ENCODE peak calls at places on chromosome 13, in nine cellular contexts. One of them, this sample, is unnamed.

GRCh38 chr13:94369862-94370491 is 109.5 kb downstream of the DCT start:
- DNase-seq in NCI-H146: peak; percentile 7
- DNase-seq in stomach: no peak
- DNase-seq in AG04450: peak; percentile 51
- DNase-seq in AG10803: no peak
- DNase-seq in GM23248: no peak
- DNase-seq in NCI-H1092 treated with DMSO at 0.1 percent for 48 hours: peak; percentile 76
- DNase-seq in GM04504: no peak
- DNase-seq in sigmoid colon: no peak
- DNase-seq in this sample: no peak

GRCh38 chr13:23391752-23392151 is 41.8 kb downstream of the SACS start:
- DNase-seq in NCI-H146: no peak
- DNase-seq in stomach: no peak
- DNase-seq in AG04450: no peak
- DNase-seq in AG10803: peak; percentile 43
- DNase-seq in GM23248: peak; percentile 48
- DNase-seq in NCI-H1092 treated with DMSO at 0.1 percent for 48 hours: no peak
- DNase-seq in GM04504: no peak
- DNase-seq in sigmoid colon: no peak
- DNase-seq in this sample: no peak

GRCh38 chr13:33367931-33368330 is 82.4 kb upstream of the STARD13 start:
- DNase-seq in NCI-H146: no peak
- DNase-seq in stomach: peak; percentile 58
- DNase-seq in AG04450: no peak
- DNase-seq in AG10803: no peak
- DNase-seq in GM23248: no peak
- DNase-seq in NCI-H1092 treated with DMSO at 0.1 percent for 48 hours: peak; percentile 39
- DNase-seq in GM04504: no peak
- DNase-seq in sigmoid colon: no peak
- DNase-seq in this sample: no peak

GRCh38 chr13:99941911-99942310 is 29.7 kb downstream of the ZIC5 start:
- DNase-seq in NCI-H146: no peak
- DNase-seq in stomach: no peak
- DNase-seq in AG04450: no peak
- DNase-seq in AG10803: no peak
- DNase-seq in GM23248: no peak
- DNase-seq in NCI-H1092 treated with DMSO at 0.1 percent for 48 hours: no peak
- DNase-seq in GM04504: no peak
- DNase-seq in sigmoid colon: no peak
- DNase-seq in this sample: no peak

GRCh38 chr13:110965038-110965754 is 50.3 kb upstream of the ANKRD10 start:
- DNase-seq in NCI-H146: no peak
- DNase-seq in stomach: no peak
- DNase-seq in AG04450: no peak
- DNase-seq in AG10803: no peak
- DNase-seq in GM23248: peak; percentile 86
- DNase-seq in NCI-H1092 treated with DMSO at 0.1 percent for 48 hours: no peak
- DNase-seq in GM04504: no peak
- DNase-seq in sigmoid colon: no peak
- DNase-seq in this sample: peak; percentile 26

GRCh38 chr13:101301053-101301452 is 115.3 kb downstream of the NALCN start:
- DNase-seq in NCI-H146: no peak
- DNase-seq in stomach: no peak
- DNase-seq in AG04450: no peak
- DNase-seq in AG10803: no peak
- DNase-seq in GM23248: no peak
- DNase-seq in NCI-H1092 treated with DMSO at 0.1 percent for 48 hours: no peak
- DNase-seq in GM04504: no peak
- DNase-seq in sigmoid colon: no peak
- DNase-seq in this sample: no peak

GRCh38 chr13:101415358-101416174 is 742 bp downstream of the NALCN start:
- DNase-seq in NCI-H146: peak; percentile 73
- DNase-seq in stomach: no peak
- DNase-seq in AG04450: no peak
- DNase-seq in AG10803: no peak
- DNase-seq in GM23248: peak; percentile 10
- DNase-seq in NCI-H1092 treated with DMSO at 0.1 percent for 48 hours: peak; percentile 75
- DNase-seq in GM04504: no peak
- DNase-seq in sigmoid colon: no peak
- DNase-seq in this sample: no peak

GRCh38 chr13:40146063-40146462 is 490.6 kb downstream of the COG6 start:
- DNase-seq in NCI-H146: no peak
- DNase-seq in stomach: no peak
- DNase-seq in AG04450: no peak
- DNase-seq in AG10803: no peak
- DNase-seq in GM23248: no peak
- DNase-seq in NCI-H1092 treated with DMSO at 0.1 percent for 48 hours: no peak
- DNase-seq in GM04504: no peak
- DNase-seq in sigmoid colon: no peak
- DNase-seq in this sample: no peak

GRCh38 chr13:74061939-74062595 is 72.1 kb downstream of the KLF12 start:
- DNase-seq in NCI-H146: no peak
- DNase-seq in stomach: no peak
- DNase-seq in AG04450: no peak
- DNase-seq in AG10803: peak; percentile 74
- DNase-seq in GM23248: peak; percentile 59
- DNase-seq in NCI-H1092 treated with DMSO at 0.1 percent for 48 hours: no peak
- DNase-seq in GM04504: peak; percentile 41
- DNase-seq in sigmoid colon: no peak
- DNase-seq in this sample: no peak

GRCh38 chr13:23509781-23510543 is 60.2 kb upstream of the TNFRSF19 start:
- DNase-seq in NCI-H146: no peak
- DNase-seq in stomach: no peak
- DNase-seq in AG04450: peak; percentile 60
- DNase-seq in AG10803: peak; percentile 78
- DNase-seq in GM23248: peak; percentile 82
- DNase-seq in NCI-H1092 treated with DMSO at 0.1 percent for 48 hours: no peak
- DNase-seq in GM04504: no peak
- DNase-seq in sigmoid colon: no peak
- DNase-seq in this sample: no peak

GRCh38 chr13:110615322-110616102 is at the start of gene NAXD:
- DNase-seq in NCI-H146: peak; percentile 95
- DNase-seq in stomach: peak; percentile 95
- DNase-seq in AG04450: peak; percentile 67
- DNase-seq in AG10803: peak; percentile 97
- DNase-seq in GM23248: peak; percentile 95
- DNase-seq in NCI-H1092 treated with DMSO at 0.1 percent for 48 hours: peak; percentile 95
- DNase-seq in GM04504: peak; percentile 90
- DNase-seq in sigmoid colon: peak; percentile 97
- DNase-seq in this sample: peak; percentile 74

GRCh38 chr13:46367622-46368327 is 19.3 kb downstream of the RUBCNL start:
- DNase-seq in NCI-H146: no peak
- DNase-seq in stomach: no peak
- DNase-seq in AG04450: no peak
- DNase-seq in AG10803: no peak
- DNase-seq in GM23248: peak; percentile 76
- DNase-seq in NCI-H1092 treated with DMSO at 0.1 percent for 48 hours: no peak
- DNase-seq in GM04504: no peak
- DNase-seq in sigmoid colon: no peak
- DNase-seq in this sample: no peak

GRCh38 chr13:27923794-27924528 is 4.2 kb downstream of the PDX1 start:
- DNase-seq in NCI-H146: no peak
- DNase-seq in stomach: no peak
- DNase-seq in AG04450: no peak
- DNase-seq in AG10803: peak; percentile 4
- DNase-seq in GM23248: no peak
- DNase-seq in NCI-H1092 treated with DMSO at 0.1 percent for 48 hours: no peak
- DNase-seq in GM04504: no peak
- DNase-seq in sigmoid colon: no peak
- DNase-seq in this sample: no peak

GRCh38 chr13:98307392-98307743 is 130.3 kb upstream of the RNF113B start:
- DNase-seq in NCI-H146: no peak
- DNase-seq in stomach: no peak
- DNase-seq in AG04450: no peak
- DNase-seq in AG10803: no peak
- DNase-seq in GM23248: no peak
- DNase-seq in NCI-H1092 treated with DMSO at 0.1 percent for 48 hours: no peak
- DNase-seq in GM04504: no peak
- DNase-seq in sigmoid colon: no peak
- DNase-seq in this sample: no peak

GRCh38 chr13:36918246-36919060 is 1.6 kb downstream of the SMAD9 start:
- DNase-seq in NCI-H146: peak; percentile 30
- DNase-seq in stomach: no peak
- DNase-seq in AG04450: no peak
- DNase-seq in AG10803: peak; percentile 34
- DNase-seq in GM23248: peak; percentile 58
- DNase-seq in NCI-H1092 treated with DMSO at 0.1 percent for 48 hours: peak; percentile 47
- DNase-seq in GM04504: peak; percentile 5
- DNase-seq in sigmoid colon: no peak
- DNase-seq in this sample: no peak

This sample was measured in Calu3.